ENCODE peak calls at places on chromosomes 5 and 9, in nine cellular contexts. One of them, this sample, is unnamed.

GRCh38 chr9:122118343-122119165 is 25.4 kb upstream of the TTLL11 start:
- DNase-seq in A549: no peak
- DNase-seq in stomach: no peak
- DNase-seq in colonic mucosa: no peak
- DNase-seq in PC-9: no peak
- DNase-seq in IMR-90: peak; percentile 14
- DNase-seq in heart left ventricle: no peak
- DNase-seq in esophagus muscularis mucosa: no peak
- DNase-seq in astrocyte: no peak
- DNase-seq in this sample: no peak

GRCh38 chr5:156883316-156883875 is 33.3 kb downstream of the PPP1R2B start:
- DNase-seq in A549: no peak
- DNase-seq in stomach: no peak
- DNase-seq in colonic mucosa: no peak
- DNase-seq in PC-9: no peak
- DNase-seq in IMR-90: no peak
- DNase-seq in heart left ventricle: no peak
- DNase-seq in esophagus muscularis mucosa: no peak
- DNase-seq in astrocyte: no peak
- DNase-seq in this sample: no peak

GRCh38 chr5:15431923-15432322 is 68.1 kb upstream of the FBXL7 start:
- DNase-seq in A549: no peak
- DNase-seq in stomach: no peak
- DNase-seq in colonic mucosa: no peak
- DNase-seq in PC-9: no peak
- DNase-seq in IMR-90: no peak
- DNase-seq in heart left ventricle: no peak
- DNase-seq in esophagus muscularis mucosa: no peak
- DNase-seq in astrocyte: no peak
- DNase-seq in this sample: no peak

GRCh38 chr5:172777381-172778222 is 6.6 kb upstream of the DUSP1 start:
- DNase-seq in A549: peak; percentile 88
- DNase-seq in stomach: peak; percentile 87
- DNase-seq in colonic mucosa: peak; percentile 93
- DNase-seq in PC-9: peak; percentile 95
- DNase-seq in IMR-90: peak; percentile 85
- DNase-seq in heart left ventricle: peak; percentile 92
- DNase-seq in esophagus muscularis mucosa: peak; percentile 97
- DNase-seq in astrocyte: peak; percentile 76
- DNase-seq in this sample: peak; percentile 87

GRCh38 chr5:60687927-60688720 is 11.8 kb downstream of the DEPDC1B start:
- DNase-seq in A549: peak; percentile 50
- DNase-seq in stomach: no peak
- DNase-seq in colonic mucosa: no peak
- DNase-seq in PC-9: no peak
- DNase-seq in IMR-90: peak; percentile 75
- DNase-seq in heart left ventricle: no peak
- DNase-seq in esophagus muscularis mucosa: no peak
- DNase-seq in astrocyte: peak; percentile 21
- DNase-seq in this sample: no peak

GRCh38 chr5:72187388-72188070 is 80.3 kb downstream of the MAP1B start:
- DNase-seq in A549: no peak
- DNase-seq in stomach: no peak
- DNase-seq in colonic mucosa: no peak
- DNase-seq in PC-9: no peak
- DNase-seq in IMR-90: no peak
- DNase-seq in heart left ventricle: no peak
- DNase-seq in esophagus muscularis mucosa: no peak
- DNase-seq in astrocyte: no peak
- DNase-seq in this sample: no peak

GRCh38 chr9:89178162-89179120 is at the start of gene SHC3:
- DNase-seq in A549: no peak
- DNase-seq in stomach: no peak
- DNase-seq in colonic mucosa: no peak
- DNase-seq in PC-9: peak; percentile 37
- DNase-seq in IMR-90: peak; percentile 75
- DNase-seq in heart left ventricle: peak; percentile 60
- DNase-seq in esophagus muscularis mucosa: peak; percentile 82
- DNase-seq in astrocyte: peak; percentile 73
- DNase-seq in this sample: no peak

GRCh38 chr9:87684627-87685204 is 41.2 kb upstream of the CTSL start:
- DNase-seq in A549: peak; percentile 73
- DNase-seq in stomach: peak; percentile 59
- DNase-seq in colonic mucosa: peak; percentile 73
- DNase-seq in PC-9: peak; percentile 64
- DNase-seq in IMR-90: peak; percentile 24
- DNase-seq in heart left ventricle: no peak
- DNase-seq in esophagus muscularis mucosa: peak; percentile 89
- DNase-seq in astrocyte: no peak
- DNase-seq in this sample: peak; percentile 53

GRCh38 chr5:39062104-39062503 is 12.1 kb downstream of the RICTOR start:
- DNase-seq in A549: no peak
- DNase-seq in stomach: no peak
- DNase-seq in colonic mucosa: no peak
- DNase-seq in PC-9: no peak
- DNase-seq in IMR-90: no peak
- DNase-seq in heart left ventricle: no peak
- DNase-seq in esophagus muscularis mucosa: no peak
- DNase-seq in astrocyte: no peak
- DNase-seq in this sample: no peak

GRCh38 chr9:27371382-27371781 is 74.4 kb upstream of the EQTN start:
- DNase-seq in A549: peak; percentile 41
- DNase-seq in stomach: peak; percentile 76
- DNase-seq in colonic mucosa: peak; percentile 64
- DNase-seq in PC-9: peak; percentile 6
- DNase-seq in IMR-90: no peak
- DNase-seq in heart left ventricle: no peak
- DNase-seq in esophagus muscularis mucosa: no peak
- DNase-seq in astrocyte: no peak
- DNase-seq in this sample: no peak

GRCh38 chr9:106755727-106756126 is 107.2 kb upstream of the ZNF462 start:
- DNase-seq in A549: no peak
- DNase-seq in stomach: peak; percentile 76
- DNase-seq in colonic mucosa: no peak
- DNase-seq in PC-9: no peak
- DNase-seq in IMR-90: no peak
- DNase-seq in heart left ventricle: no peak
- DNase-seq in esophagus muscularis mucosa: no peak
- DNase-seq in astrocyte: no peak
- DNase-seq in this sample: no peak

GRCh38 chr9:120915854-120916495 is 10.6 kb downstream of the TRAF1 start:
- DNase-seq in A549: no peak
- DNase-seq in stomach: no peak
- DNase-seq in colonic mucosa: no peak
- DNase-seq in PC-9: no peak
- DNase-seq in IMR-90: no peak
- DNase-seq in heart left ventricle: no peak
- DNase-seq in esophagus muscularis mucosa: no peak
- DNase-seq in astrocyte: no peak
- DNase-seq in this sample: no peak

GRCh38 chr5:33850100-33850594 is 41.6 kb downstream of the ADAMTS12 start:
- DNase-seq in A549: no peak
- DNase-seq in stomach: no peak
- DNase-seq in colonic mucosa: no peak
- DNase-seq in PC-9: peak; percentile 93
- DNase-seq in IMR-90: peak; percentile 75
- DNase-seq in heart left ventricle: no peak
- DNase-seq in esophagus muscularis mucosa: no peak
- DNase-seq in astrocyte: peak; percentile 81
- DNase-seq in this sample: no peak

GRCh38 chr9:14747116-14747515 is 24.6 kb upstream of the CER1 start:
- DNase-seq in A549: no peak
- DNase-seq in stomach: no peak
- DNase-seq in colonic mucosa: no peak
- DNase-seq in PC-9: no peak
- DNase-seq in IMR-90: no peak
- DNase-seq in heart left ventricle: no peak
- DNase-seq in esophagus muscularis mucosa: no peak
- DNase-seq in astrocyte: no peak
- DNase-seq in this sample: no peak

GRCh38 chr5:59241119-59241518 is 652.4 kb downstream of the PDE4D start:
- DNase-seq in A549: no peak
- DNase-seq in stomach: no peak
- DNase-seq in colonic mucosa: no peak
- DNase-seq in PC-9: no peak
- DNase-seq in IMR-90: no peak
- DNase-seq in heart left ventricle: no peak
- DNase-seq in esophagus muscularis mucosa: no peak
- DNase-seq in astrocyte: no peak
- DNase-seq in this sample: no peak

GRCh38 chr5:132763369-132764036 is 13.5 kb downstream of the SEPTIN8 start:
- DNase-seq in A549: no peak
- DNase-seq in stomach: no peak
- DNase-seq in colonic mucosa: no peak
- DNase-seq in PC-9: no peak
- DNase-seq in IMR-90: no peak
- DNase-seq in heart left ventricle: no peak
- DNase-seq in esophagus muscularis mucosa: no peak
- DNase-seq in astrocyte: no peak
- DNase-seq in this sample: no peak

GRCh38 chr5:132766020-132766805 is 10.8 kb downstream of the SEPTIN8 start:
- DNase-seq in A549: no peak
- DNase-seq in stomach: no peak
- DNase-seq in colonic mucosa: no peak
- DNase-seq in PC-9: no peak
- DNase-seq in IMR-90: no peak
- DNase-seq in heart left ventricle: no peak
- DNase-seq in esophagus muscularis mucosa: no peak
- DNase-seq in astrocyte: no peak
- DNase-seq in this sample: no peak

GRCh38 chr5:132764051-132764450 is 13.0 kb downstream of the SEPTIN8 start:
- DNase-seq in A549: no peak
- DNase-seq in stomach: no peak
- DNase-seq in colonic mucosa: peak; percentile 16
- DNase-seq in PC-9: no peak
- DNase-seq in IMR-90: no peak
- DNase-seq in heart left ventricle: no peak
- DNase-seq in esophagus muscularis mucosa: no peak
- DNase-seq in astrocyte: no peak
- DNase-seq in this sample: no peak

GRCh38 chr5:132765311-132766019 is 11.6 kb downstream of the SEPTIN8 start:
- DNase-seq in A549: no peak
- DNase-seq in stomach: no peak
- DNase-seq in colonic mucosa: no peak
- DNase-seq in PC-9: no peak
- DNase-seq in IMR-90: no peak
- DNase-seq in heart left ventricle: no peak
- DNase-seq in esophagus muscularis mucosa: no peak
- DNase-seq in astrocyte: no peak
- DNase-seq in this sample: no peak

GRCh38 chr5:132764671-132765070 is 12.4 kb downstream of the SEPTIN8 start:
- DNase-seq in A549: no peak
- DNase-seq in stomach: no peak
- DNase-seq in colonic mucosa: no peak
- DNase-seq in PC-9: no peak
- DNase-seq in IMR-90: no peak
- DNase-seq in heart left ventricle: no peak
- DNase-seq in esophagus muscularis mucosa: no peak
- DNase-seq in astrocyte: no peak
- DNase-seq in this sample: no peak
- H3K4me1 ChIP-seq in A549: no peaks in the 10 kb centered on the region
- H3K4me1 ChIP-seq in stomach: peaks cover 17% of the 10 kb centered on the region
- H3K4me1 ChIP-seq in colonic mucosa: no peaks in the 10 kb centered on the region
- H3K4me1 ChIP-seq in PC-9: no peaks in the 10 kb centered on the region
- H3K4me1 ChIP-seq in IMR-90: peaks cover 13% of the 10 kb centered on the region
- H3K4me1 ChIP-seq in heart left ventricle: peaks cover 6% of the 10 kb centered on the region
- H3K4me1 ChIP-seq in esophagus muscularis mucosa: peaks cover 40% of the 10 kb centered on the region
- H3K4me1 ChIP-seq in astrocyte: peaks cover 15% of the 10 kb centered on the region
- H3K4me1 ChIP-seq in this sample: peaks cover 8% of the 10 kb centered on the region

DNA sequence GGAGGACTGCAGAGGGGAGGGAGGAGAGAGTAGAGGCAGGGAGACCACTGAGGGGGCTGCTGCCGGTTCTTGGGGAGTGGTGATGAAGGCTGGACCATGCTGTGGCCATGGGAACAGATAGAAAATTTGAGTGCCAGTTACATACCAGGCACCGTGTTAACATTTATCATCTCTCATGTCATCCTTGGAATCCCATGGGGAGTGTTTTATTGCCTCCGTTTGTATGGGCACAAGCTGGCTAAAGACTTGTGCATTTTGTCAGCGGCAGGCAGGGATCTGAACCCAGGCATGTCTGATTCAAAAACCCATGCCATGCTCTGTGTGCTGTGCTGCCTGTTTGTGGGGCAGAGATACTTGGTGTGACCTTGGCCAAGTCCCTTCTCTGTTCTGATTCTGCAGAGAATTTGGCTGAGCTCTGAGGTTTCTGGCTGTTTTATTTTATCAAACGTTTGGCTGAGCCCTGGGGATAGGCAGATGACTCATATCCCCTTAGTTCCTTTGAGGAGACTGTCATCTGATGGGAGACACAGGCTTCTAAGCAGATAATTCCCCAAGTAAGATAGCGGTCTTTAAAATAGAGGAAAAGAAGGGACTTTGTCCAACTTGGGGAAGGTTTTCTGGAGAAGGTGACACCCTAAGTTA is 22.2 kb downstream of the COL27A1 start:
- DNase-seq in A549: peak; percentile 26
- DNase-seq in stomach: no peak
- DNase-seq in colonic mucosa: no peak
- DNase-seq in PC-9: no peak
- DNase-seq in IMR-90: peak; percentile 76
- DNase-seq in heart left ventricle: no peak
- DNase-seq in esophagus muscularis mucosa: no peak
- DNase-seq in astrocyte: peak; percentile 63
- DNase-seq in this sample: no peak
- H3K4me1 ChIP-seq in A549: peaks cover 30% of the 10 kb centered on the region
- H3K4me1 ChIP-seq in stomach: peaks cover 7% of the 10 kb centered on the region
- H3K4me1 ChIP-seq in colonic mucosa: no peaks in the 10 kb centered on the region
- H3K4me1 ChIP-seq in PC-9: no peaks in the 10 kb centered on the region
- H3K4me1 ChIP-seq in IMR-90: peaks cover 53% of the 10 kb centered on the region
- H3K4me1 ChIP-seq in heart left ventricle: peaks cover 41% of the 10 kb centered on the region
- H3K4me1 ChIP-seq in esophagus muscularis mucosa: peaks cover 80% of the 10 kb centered on the region
- H3K4me1 ChIP-seq in astrocyte: peaks cover 61% of the 10 kb centered on the region
- H3K4me1 ChIP-seq in this sample: peaks cover 2% of the 10 kb centered on the region

GRCh38 chr5:1094670-1095190 is 17.1 kb downstream of the SLC12A7 start:
- DNase-seq in A549: no peak
- DNase-seq in stomach: no peak
- DNase-seq in colonic mucosa: no peak
- DNase-seq in PC-9: no peak
- DNase-seq in IMR-90: no peak
- DNase-seq in heart left ventricle: no peak
- DNase-seq in esophagus muscularis mucosa: no peak
- DNase-seq in astrocyte: no peak
- DNase-seq in this sample: no peak
- H3K4me1 ChIP-seq in A549: peaks cover 20% of the 10 kb centered on the region
- H3K4me1 ChIP-seq in stomach: peaks cover 35% of the 10 kb centered on the region
- H3K4me1 ChIP-seq in colonic mucosa: no peaks in the 10 kb centered on the region
- H3K4me1 ChIP-seq in PC-9: no peaks in the 10 kb centered on the region
- H3K4me1 ChIP-seq in IMR-90: no peaks in the 10 kb centered on the region
- H3K4me1 ChIP-seq in heart left ventricle: peaks cover 29% of the 10 kb centered on the region
- H3K4me1 ChIP-seq in esophagus muscularis mucosa: peaks cover 20% of the 10 kb centered on the region
- H3K4me1 ChIP-seq in astrocyte: no peaks in the 10 kb centered on the region
- H3K4me1 ChIP-seq in this sample: peaks cover 14% of the 10 kb centered on the region

GRCh38 chr5:102759289-102759688 is 4.2 kb downstream of the PAM start:
- DNase-seq in A549: no peak
- DNase-seq in stomach: no peak
- DNase-seq in colonic mucosa: no peak
- DNase-seq in PC-9: no peak
- DNase-seq in IMR-90: no peak
- DNase-seq in heart left ventricle: no peak
- DNase-seq in esophagus muscularis mucosa: no peak
- DNase-seq in astrocyte: no peak
- DNase-seq in this sample: no peak
- H3K4me1 ChIP-seq in A549: peaks cover 8% of the 10 kb centered on the region
- H3K4me1 ChIP-seq in stomach: peaks cover 19% of the 10 kb centered on the region
- H3K4me1 ChIP-seq in colonic mucosa: no peaks in the 10 kb centered on the region
- H3K4me1 ChIP-seq in PC-9: peaks cover 28% of the 10 kb centered on the region
- H3K4me1 ChIP-seq in IMR-90: peaks cover 9% of the 10 kb centered on the region
- H3K4me1 ChIP-seq in heart left ventricle: peaks cover 26% of the 10 kb centered on the region
- H3K4me1 ChIP-seq in esophagus muscularis mucosa: peaks cover 61% of the 10 kb centered on the region
- H3K4me1 ChIP-seq in astrocyte: peaks cover 23% of the 10 kb centered on the region
- H3K4me1 ChIP-seq in this sample: peaks cover 30% of the 10 kb centered on the region